ENCODE peak calls at places on chromosomes 11 and 22, in four cellular contexts. Z, F, L and H are unnamed samples.

GRCh38 chr22:32564170-32565001 is 89.8 kb downstream of the FBXO7 start:
- DNase-seq in Z (no peak), F (peak; percentile 58), L (no peak), H (no peak)

GRCh38 chr11:16792426-16792825 is 54.0 kb downstream of the C11orf58 start:
- DNase-seq in L (no peak), F (no peak), Z (no peak), H (no peak)

GRCh38 chr11:45089845-45090499 is 56.5 kb upstream of the PRDM11 start:
- DNase-seq in F (peak; percentile 37), L (peak; percentile 68), Z (no peak), H (peak; percentile 67)

GRCh38 chr11:92717240-92717639 is 252.2 kb upstream of the MTNR1B start:
- DNase-seq in L (no peak), F (no peak), Z (no peak), H (no peak)

GRCh38 chr11:133082453-133082781 is 449.9 kb downstream of the OPCML start:
- DNase-seq in Z (no peak), L (peak; percentile 68), F (no peak), H (peak; percentile 54)

GRCh38 chr22:45586651-45587405 is 84.1 kb downstream of the FBLN1 start:
- DNase-seq in F (no peak), Z (no peak), L (no peak), H (no peak)

GRCh38 chr22:31039393-31039792 is 41.7 kb upstream of the SMTN start:
- DNase-seq in L (no peak), F (peak; percentile 80), Z (no peak), H (no peak)

GRCh38 chr11:82996966-82997606 is 74.6 kb downstream of the RAB30 start:
- DNase-seq in Z (no peak), L (no peak), F (no peak), H (no peak)

GRCh38 chr11:15150507-15150906 is 35.8 kb downstream of the INSC start:
- DNase-seq in L (no peak), F (no peak), Z (no peak), H (no peak)

GRCh38 chr22:48718818-48719500 is 1108.7 kb downstream of the BRD1 start:
- DNase-seq in F (no peak), L (no peak), Z (no peak), H (no peak)

GRCh38 chr11:23134627-23135026 is 274.4 kb upstream of the CCDC179 start:
- DNase-seq in Z (no peak), F (no peak), L (no peak), H (no peak)

GRCh38 chr11:126917531-126918204 is 82.9 kb downstream of the KIRREL3 start:
- DNase-seq in F (peak; percentile 99), L (peak; percentile 16), Z (no peak), H (peak; percentile 78)

DNA sequence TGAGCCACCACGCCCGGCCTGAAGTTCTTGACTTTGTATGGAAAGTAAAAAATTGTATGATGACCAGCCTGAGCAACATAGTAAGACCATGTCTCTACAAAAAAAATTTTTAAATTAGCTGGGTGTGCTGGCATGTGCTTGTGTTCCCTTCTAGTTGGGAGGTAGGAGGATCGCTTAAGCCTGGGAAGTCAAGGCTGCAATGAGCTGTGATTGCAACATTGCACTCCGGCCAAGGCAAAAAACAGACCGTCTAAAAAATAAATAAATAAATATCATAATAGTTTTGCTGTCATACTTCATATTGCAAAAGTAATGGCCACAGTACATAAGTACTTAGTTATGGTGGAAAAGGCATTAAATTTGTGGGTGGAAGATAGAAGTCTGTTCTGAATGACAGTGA is 3.4 kb downstream of the AGBL2 start:
- DNase-seq in Z (no peak), F (no peak), L (no peak), H (no peak)
- H4K5ac ChIP-seq in Z (no peak overlapping the region), F (no peak overlapping the region), L (no peak overlapping the region), H (no peak overlapping the region)

DNA sequence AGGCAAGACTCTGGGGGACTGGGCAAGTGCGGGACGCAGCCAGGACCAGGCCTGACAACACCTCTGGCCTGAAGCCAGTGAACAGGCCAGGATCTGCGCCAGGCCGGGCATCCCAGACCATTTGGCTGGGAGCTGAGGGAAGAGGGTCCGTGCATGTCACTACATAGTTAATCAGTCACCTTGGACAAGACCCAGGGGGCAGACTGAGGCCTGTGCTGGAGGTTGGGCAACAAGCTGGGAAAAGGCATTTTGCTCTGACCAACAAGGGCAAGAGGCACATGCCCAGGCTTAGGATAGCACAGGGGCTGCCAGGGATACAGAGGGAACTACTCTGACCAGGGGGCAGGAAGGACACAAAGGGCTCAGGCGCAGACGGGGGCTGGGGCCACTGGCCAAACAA is 7.0 kb upstream of the CHADL start:
- DNase-seq in Z (no peak), L (no peak), F (no peak), H (no peak)
- H4K5ac ChIP-seq in Z (no peak overlapping the region), L (no peak overlapping the region), F (no peak overlapping the region), H (no peak overlapping the region)

GRCh38 chr11:2743427-2744110 is 43.8 kb upstream of the KCNQ1OT1 start:
- DNase-seq in F (no peak), Z (no peak), L (no peak), H (no peak)

GRCh38 chr11:2745511-2745910 is 45.7 kb upstream of the KCNQ1OT1 start:
- DNase-seq in F (no peak), L (no peak), Z (no peak), H (no peak)

GRCh38 chr11:2742201-2742600 is 42.4 kb upstream of the KCNQ1OT1 start:
- DNase-seq in F (no peak), L (no peak), Z (no peak), H (no peak)

GRCh38 chr11:2742611-2743426 is 43.0 kb upstream of the KCNQ1OT1 start:
- DNase-seq in L (no peak), Z (no peak), F (no peak), H (no peak)

DNA sequence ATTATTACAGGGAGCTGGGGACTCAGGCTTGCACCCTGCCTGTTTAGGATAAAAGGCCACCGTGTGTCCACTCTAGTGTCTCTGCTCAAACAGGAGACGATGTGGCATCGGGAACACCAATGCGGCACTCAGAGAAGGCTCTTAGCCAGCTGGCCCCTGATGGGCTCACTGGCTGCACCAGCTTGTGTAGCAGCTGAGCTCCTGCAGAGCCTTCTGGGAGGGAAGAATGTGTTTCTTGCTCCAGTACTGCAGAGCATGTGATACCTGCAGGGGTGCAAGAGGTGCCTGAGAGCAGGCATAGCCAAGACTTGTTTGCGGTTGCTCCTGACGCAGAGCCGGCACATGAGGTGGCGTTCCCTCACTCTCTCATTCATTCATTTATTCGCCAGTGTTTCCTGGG is 44.4 kb upstream of the KCNQ1OT1 start:
- DNase-seq in F (no peak), Z (no peak), L (no peak), H (no peak)
- H4K5ac ChIP-seq in F (no peak overlapping the region), Z (no peak overlapping the region), L (no peak overlapping the region), H (no peak overlapping the region)

DNA sequence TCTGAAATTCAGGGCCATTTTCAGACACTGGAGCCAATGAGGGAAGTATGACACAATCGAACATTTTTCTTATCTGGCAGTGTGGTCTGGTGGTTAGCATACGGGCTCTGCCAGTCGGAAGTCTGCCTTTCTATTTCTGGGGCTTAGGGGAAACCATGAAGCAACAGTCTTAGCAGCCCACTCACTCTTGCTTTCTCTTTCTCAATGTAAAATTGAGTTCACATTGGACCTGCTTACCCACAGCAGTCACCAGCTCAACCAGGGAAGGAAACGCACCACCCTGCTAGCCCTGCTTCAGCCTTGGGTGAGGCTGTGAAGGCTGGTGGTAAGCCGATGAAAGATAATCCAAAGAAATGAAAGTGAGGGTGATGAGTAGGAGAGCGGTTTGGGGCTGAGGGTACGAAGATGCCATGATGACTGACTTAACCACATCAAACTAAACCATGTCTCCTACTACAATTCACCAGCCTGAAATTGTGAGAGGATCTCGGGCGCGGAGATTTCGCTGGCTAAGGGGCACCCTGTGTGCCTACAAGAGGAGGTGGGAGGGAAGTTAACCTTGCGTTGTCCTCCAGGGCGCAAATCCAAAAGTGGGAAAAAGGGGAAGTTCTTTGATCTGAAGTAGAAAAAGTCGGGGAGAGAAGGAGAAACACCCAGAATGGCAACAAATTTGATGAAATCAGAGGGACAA is 2.0 kb upstream of the LMO2 start:
- DNase-seq in F (no peak), L (no peak), Z (no peak), H (no peak)
- H4K5ac ChIP-seq in F (no peak overlapping the region), L (no peak overlapping the region), Z (no peak overlapping the region), H (no peak overlapping the region)

GRCh38 chr22:40419718-40420117 is 49.3 kb downstream of the SGSM3 start:
- DNase-seq in Z (no peak), L (no peak), F (no peak), H (no peak)

GRCh38 chr22:40421941-40422340 is 51.5 kb downstream of the SGSM3 start:
- DNase-seq in Z (no peak), F (no peak), L (no peak), H (no peak)

GRCh38 chr22:40421082-40421350 is 50.6 kb downstream of the SGSM3 start:
- DNase-seq in F (no peak), L (no peak), Z (no peak), H (no peak)

GRCh38 chr22:40418366-40419201 is 48.2 kb downstream of the SGSM3 start:
- DNase-seq in F (peak; percentile 56), Z (no peak), L (no peak), H (no peak)

DNA sequence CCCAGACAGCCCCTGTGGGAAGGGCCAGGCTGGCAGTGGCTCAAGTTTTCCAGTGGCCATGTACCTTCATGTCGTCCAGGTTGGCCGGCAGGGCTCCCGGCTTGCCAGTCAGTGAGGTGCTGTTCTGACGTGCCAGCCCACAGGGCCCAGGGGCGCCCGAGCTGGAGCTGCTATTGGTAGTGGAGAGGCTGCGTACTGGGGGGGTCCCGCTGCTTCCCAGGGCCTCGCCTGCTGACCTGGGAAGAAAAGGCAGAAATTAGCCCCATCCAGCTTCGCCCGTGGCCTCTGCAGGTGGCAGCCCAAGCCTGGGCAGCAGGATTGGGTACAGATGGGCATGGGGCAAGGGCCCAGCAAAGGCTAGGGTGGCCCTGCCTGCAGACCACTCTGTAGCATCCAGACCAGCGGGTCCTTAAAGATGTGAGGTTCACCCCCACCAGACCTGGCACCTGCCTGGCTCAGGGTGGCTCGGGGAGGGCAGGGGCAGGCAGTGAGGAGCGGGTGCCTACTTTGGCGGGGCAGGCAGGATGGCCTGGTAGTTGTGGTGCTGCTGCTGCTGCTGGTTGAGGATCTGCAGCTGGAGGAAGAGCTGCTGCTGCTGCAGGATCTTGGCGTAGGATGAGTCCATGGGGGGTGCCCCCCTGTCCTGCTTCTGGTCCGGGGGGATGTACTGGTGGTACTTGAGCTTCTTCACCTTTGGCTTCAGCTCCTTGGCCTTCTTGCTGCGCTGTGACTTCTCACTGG is 50.1 kb downstream of the SGSM3 start:
- DNase-seq in L (no peak), Z (no peak), F (no peak), H (no peak)
- H4K5ac ChIP-seq in L (no peak overlapping the region), Z (no peak overlapping the region), F (no peak overlapping the region), H (no peak overlapping the region)

GRCh38 chr11:55701429-55701828 is 39.4 kb downstream of the OR4C6 start:
- DNase-seq in F (no peak), Z (no peak), L (no peak), H (no peak)

DNA sequence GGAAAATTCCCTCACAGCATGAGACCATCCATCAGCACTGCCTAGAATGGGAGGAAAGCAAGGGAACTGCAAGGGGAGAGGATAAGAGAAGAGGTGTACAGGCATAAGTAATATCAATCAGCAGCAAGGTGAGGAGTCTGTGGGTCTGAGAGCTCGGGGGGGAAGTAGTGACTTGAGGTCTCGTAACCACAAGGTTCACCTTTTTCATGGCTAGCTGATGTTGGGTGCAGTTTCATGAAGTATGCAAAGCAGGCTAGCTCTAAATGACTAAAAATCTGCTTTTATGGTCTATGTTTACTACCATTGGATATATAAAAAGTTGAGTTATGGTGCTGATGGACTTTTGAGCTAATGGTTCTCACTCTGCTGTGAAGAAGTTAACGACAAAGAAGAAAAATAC is 35.8 kb downstream of the OR4C6 start:
- DNase-seq in F (no peak), L (no peak), Z (no peak), H (no peak)
- H4K5ac ChIP-seq in F (no peak overlapping the region), L (no peak overlapping the region), Z (no peak overlapping the region), H (no peak overlapping the region)

DNA sequence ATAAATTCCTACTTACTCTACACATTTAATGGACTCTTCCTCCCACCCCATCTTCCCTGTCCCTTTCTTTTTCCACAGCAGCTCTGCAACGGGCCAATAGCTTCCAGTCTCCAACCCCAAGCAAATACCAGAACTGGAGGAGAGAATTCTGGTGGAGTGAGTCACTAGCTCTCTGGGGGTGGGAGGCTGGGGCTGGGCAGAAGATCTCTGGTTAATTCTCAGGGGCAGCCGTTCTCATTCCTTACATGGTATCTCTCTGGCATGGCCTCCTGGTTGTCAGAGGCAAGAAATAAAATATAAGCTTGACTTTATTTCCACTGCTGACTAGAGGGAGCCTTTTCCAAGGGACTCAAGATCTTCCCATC is 90.4 kb upstream of the PARVA start:
- DNase-seq in F (peak; percentile 96), Z (no peak), L (no peak), H (peak; percentile 96)
- H4K5ac ChIP-seq in F (peak overlapping the region; percentile 95), Z (no peak overlapping the region), L (no peak overlapping the region), H (no peak overlapping the region)